ENCODE peak calls at places on chromosomes 5 and 9, in six cellular contexts. C is fibroblast of villous mesenchyme, L is OCI-LY7, M is Peyer's patch, J is cardiac muscle cell, Z is cardiac fibroblast. G is an unnamed sample.

GRCh38 chr9:33750307-33750838 is 45.0 kb upstream of the PRSS3 start:
- DNase-seq in C (no peak), J (peak), L (no peak), Z (no peak), M (peak), G (peak)

GRCh38 chr5:98770911-98771322 is 2.5 kb upstream of the RGMB start:
- DNase-seq in J (peak), C (no peak), M (no peak), L (peak), Z (peak), G (peak)

GRCh38 chr5:98570010-98570409 is 203.5 kb upstream of the RGMB start:
- DNase-seq in L (no peak), J (no peak), Z (peak), M (no peak), C (peak), G (no peak)

GRCh38 chr5:120882042-120882775 is 418.1 kb downstream of the PRR16 start:
- DNase-seq in C (no peak), Z (no peak), L (no peak), M (no peak), J (no peak), G (no peak)

GRCh38 chr9:16337322-16338029 is 533.0 kb downstream of the BNC2 start:
- DNase-seq in M (no peak), J (peak), Z (peak), C (peak), L (no peak), G (peak)

GRCh38 chr5:158786390-158786789 is 313.3 kb downstream of the EBF1 start:
- DNase-seq in L (no peak), C (no peak), J (no peak), M (no peak), Z (no peak), G (no peak)

GRCh38 chr9:135300346-135301141 is 179.0 kb upstream of the PPP1R26 start:
- DNase-seq in M (peak), C (no peak), J (no peak), L (no peak), Z (no peak), G (no peak)

GRCh38 chr5:160230686-160231527 is 1.6 kb downstream of the FABP6 start:
- DNase-seq in M (peak), J (peak), Z (peak), L (no peak), C (no peak), G (peak)

GRCh38 chr5:55694152-55694830 is 17.8 kb downstream of the SLC38A9 start:
- DNase-seq in J (peak), L (peak), M (no peak), Z (peak), C (peak), G (peak)
- TF ChIP-seq CTCF in J (peak), L (peak), M (peak), Z (peak), C (peak), G (peak)

GRCh38 chr5:178121450-178122276 is 8.3 kb downstream of the N4BP3 start:
- DNase-seq in C (peak), M (no peak), J (peak), Z (peak), L (peak), G (peak)
- H3K4me3 ChIP-seq in C (peak), M (peak), J (no peak), Z (peak), L (peak), G (peak)

GRCh38 chr5:74945561-74946165 is 79.5 kb upstream of the FAM169A start:
- DNase-seq in Z (no peak), L (no peak), M (no peak), J (no peak), C (no peak), G (no peak)
- TF ChIP-seq CTCF in Z (no peak), L (no peak), M (no peak), J (no peak), C (no peak), G (no peak)

GRCh38 chr9:133199648-133200321 is 9.3 kb downstream of the OBP2B start:
- DNase-seq in J (no peak), Z (peak), L (no peak), M (no peak), C (no peak), G (peak)
- H3K4me3 ChIP-seq in J (no peak), Z (no peak), L (no peak), M (no peak), C (peak), G (peak)

GRCh38 chr9:127928232-127929043 is 2.1 kb downstream of the PIP5KL1 start:
- DNase-seq in Z (no peak), M (no peak), C (no peak), L (no peak), J (no peak), G (no peak)

GRCh38 chr9:127927457-127928231 is 2.9 kb downstream of the PIP5KL1 start:
- DNase-seq in Z (no peak), C (no peak), L (peak), M (peak), J (no peak), G (no peak)

GRCh38 chr9:127931092-127931881 is 710 bp upstream of the PIP5KL1 start:
- DNase-seq in L (no peak), J (peak), Z (peak), C (peak), M (no peak), G (peak)

GRCh38 chr9:127929044-127929979 is 1.3 kb downstream of the PIP5KL1 start:
- DNase-seq in C (no peak), Z (no peak), M (no peak), J (no peak), L (no peak), G (no peak)

GRCh38 chr9:127930298-127931091 is at the start of gene PIP5KL1:
- DNase-seq in M (peak), C (peak), J (peak), L (peak), Z (peak), G (peak)
- TF ChIP-seq CTCF in M (no peak), C (peak), J (peak), L (no peak), Z (no peak), G (peak)

GRCh38 chr9:125752070-125752628 is 5.0 kb downstream of the PBX3 start:
- DNase-seq in C (no peak), J (no peak), L (no peak), M (no peak), Z (no peak), G (no peak)
- H3K4me3 ChIP-seq in C (no peak), J (peak), L (no peak), M (no peak), Z (no peak), G (no peak)

GRCh38 chr9:79134654-79135053 is 437.1 kb upstream of the TLE4 start:
- DNase-seq in C (no peak), M (no peak), Z (peak), J (peak), L (peak), G (peak)
- TF ChIP-seq CTCF in C (peak), M (no peak), Z (peak), J (peak), L (peak), G (peak)

DNA sequence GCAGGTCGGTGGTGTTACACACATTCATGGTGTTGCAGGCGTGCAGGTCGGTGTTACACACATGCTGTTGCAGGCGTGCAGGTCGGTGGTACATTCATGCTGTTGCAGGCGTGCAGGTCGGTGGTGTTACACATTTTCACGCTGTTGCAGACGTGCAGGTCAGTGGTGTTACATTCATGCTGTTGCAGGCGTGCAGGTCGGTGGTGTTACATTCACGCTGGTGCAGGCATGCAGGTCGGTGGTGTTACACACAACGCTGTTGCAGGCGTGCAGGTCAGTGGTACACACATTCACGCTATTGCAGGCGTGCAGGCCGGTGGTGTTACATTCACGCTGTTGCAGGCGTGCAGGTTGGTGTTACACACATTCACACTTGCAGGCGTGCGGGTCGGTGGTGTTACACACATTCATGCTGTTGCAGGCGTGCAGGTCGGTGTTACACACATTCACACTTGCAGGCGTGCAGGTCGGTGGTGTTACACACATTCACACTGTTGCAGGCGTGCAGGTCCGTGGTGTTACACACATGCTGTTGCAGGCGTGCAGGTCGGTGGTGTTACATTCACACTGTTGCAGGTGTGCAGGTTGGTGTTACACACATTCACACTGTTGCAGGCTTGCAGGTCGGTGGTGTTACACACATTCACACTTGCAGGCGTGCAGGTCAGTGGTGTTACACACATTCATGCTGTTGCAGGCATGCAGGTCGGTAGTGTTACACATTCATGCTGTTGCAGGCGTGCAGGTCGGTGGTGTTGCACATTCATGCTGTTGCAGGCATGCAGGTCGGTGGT is 11.1 kb downstream of the DPP7 start:
- DNase-seq in C (no peak), M (no peak), L (no peak), Z (no peak), J (no peak), G (no peak)
- H3K4me3 ChIP-seq in C (no peak), M (no peak), L (no peak), Z (no peak), J (no peak), G (no peak)

G was measured in AG10803.